ENCODE peak calls at places on chromosomes 6 and 20, in six cellular contexts. V, I, Y, X, T and K are unnamed samples.
A peak's percentile ranks its signal among the peaks of the same experiment; 100 is the strongest.

GRCh38 chr20:58048096-58048702 is 180.3 kb downstream of the ANKRD60 start:
- DNase-seq in V (peak; percentile 58), I (no peak), Y (no peak), X (peak; percentile 68), T (peak; percentile 18), K (no peak)

GRCh38 chr6:165889636-165890403 is 226.8 kb upstream of the PDE10A start:
- DNase-seq in V (peak; percentile 21), I (no peak), Y (no peak), X (peak; percentile 60), T (peak; percentile 58), K (no peak)

GRCh38 chr20:34536798-34537394 is 20.7 kb downstream of the DYNLRB1 start:
- DNase-seq in V (no peak), I (peak; percentile 83), Y (peak; percentile 73), X (peak; percentile 60), T (peak; percentile 21), K (no peak)

GRCh38 chr20:15814903-15815302 is 758.3 kb downstream of the KIF16B start:
- DNase-seq in V (peak; percentile 25), I (no peak), Y (no peak), X (no peak), T (peak; percentile 31), K (peak; percentile 32)

GRCh38 chr6:27295301-27296079 is 16.6 kb downstream of the POM121L2 start:
- DNase-seq in V (peak; percentile 76), I (no peak), Y (no peak), X (peak; percentile 51), T (peak; percentile 91), K (no peak)

GRCh38 chr20:6583134-6583738 is 184.2 kb upstream of the BMP2 start:
- DNase-seq in V (peak; percentile 49), I (peak; percentile 61), Y (peak; percentile 48), X (peak; percentile 26), T (peak; percentile 63), K (no peak)

GRCh38 chr6:144064831-144065668 is 30.3 kb downstream of the SF3B5 start:
- DNase-seq in V (peak; percentile 1), I (no peak), Y (no peak), X (no peak), T (no peak), K (no peak)

GRCh38 chr20:8940311-8940710 is 128.6 kb upstream of the PLCB4 start:
- DNase-seq in V (peak; percentile 44), I (no peak), Y (no peak), X (no peak), T (no peak), K (no peak)

GRCh38 chr20:16107172-16107870 is 465.9 kb downstream of the KIF16B start:
- DNase-seq in V (no peak), I (no peak), Y (no peak), X (peak; percentile 79), T (no peak), K (no peak)

GRCh38 chr20:1383621-1384404 is 9.0 kb downstream of the FKBP1A start:
- DNase-seq in V (no peak), I (no peak), Y (no peak), X (no peak), T (no peak), K (no peak)

GRCh38 chr6:161001421-161001820 is 9.9 kb downstream of the MAP3K4 start:
- DNase-seq in V (no peak), I (no peak), Y (no peak), X (no peak), T (no peak), K (no peak)

GRCh38 chr6:38678178-38678760 is 24.7 kb downstream of the GLO1 start:
- DNase-seq in V (no peak), I (no peak), Y (no peak), X (no peak), T (no peak), K (no peak)
- H3K36me3 ChIP-seq in V (no peaks in the 10 kb centered on the region), I (peaks cover 63% of the 10 kb centered on the region), Y (peaks cover 83% of the 10 kb centered on the region), X (peaks cover 67% of the 10 kb centered on the region), T (peaks cover 43% of the 10 kb centered on the region), K (peaks cover 7% of the 10 kb centered on the region)

GRCh38 chr20:31543966-31544598 is 29.8 kb downstream of the HM13 start:
- DNase-seq in V (peak; percentile 97), I (no peak), Y (no peak), X (peak; percentile 29), T (peak; percentile 89), K (peak; percentile 98)
- H3K4me3 ChIP-seq in V (no peak overlapping the region), I (no peak overlapping the region), Y (no peak overlapping the region), X (no peak overlapping the region), T (no peak overlapping the region), K (no peak overlapping the region)

GRCh38 chr20:62126141-62126540 is 3.9 kb downstream of the LSM14B start:
- DNase-seq in V (no peak), I (peak; percentile 51), Y (no peak), X (no peak), T (no peak), K (no peak)
- H3K36me3 ChIP-seq in V (peaks cover 25% of the 10 kb centered on the region), I (peaks cover 68% of the 10 kb centered on the region), Y (peaks cover 70% of the 10 kb centered on the region), X (peaks cover 68% of the 10 kb centered on the region), T (peaks cover 59% of the 10 kb centered on the region), K (peaks cover 41% of the 10 kb centered on the region)

DNA sequence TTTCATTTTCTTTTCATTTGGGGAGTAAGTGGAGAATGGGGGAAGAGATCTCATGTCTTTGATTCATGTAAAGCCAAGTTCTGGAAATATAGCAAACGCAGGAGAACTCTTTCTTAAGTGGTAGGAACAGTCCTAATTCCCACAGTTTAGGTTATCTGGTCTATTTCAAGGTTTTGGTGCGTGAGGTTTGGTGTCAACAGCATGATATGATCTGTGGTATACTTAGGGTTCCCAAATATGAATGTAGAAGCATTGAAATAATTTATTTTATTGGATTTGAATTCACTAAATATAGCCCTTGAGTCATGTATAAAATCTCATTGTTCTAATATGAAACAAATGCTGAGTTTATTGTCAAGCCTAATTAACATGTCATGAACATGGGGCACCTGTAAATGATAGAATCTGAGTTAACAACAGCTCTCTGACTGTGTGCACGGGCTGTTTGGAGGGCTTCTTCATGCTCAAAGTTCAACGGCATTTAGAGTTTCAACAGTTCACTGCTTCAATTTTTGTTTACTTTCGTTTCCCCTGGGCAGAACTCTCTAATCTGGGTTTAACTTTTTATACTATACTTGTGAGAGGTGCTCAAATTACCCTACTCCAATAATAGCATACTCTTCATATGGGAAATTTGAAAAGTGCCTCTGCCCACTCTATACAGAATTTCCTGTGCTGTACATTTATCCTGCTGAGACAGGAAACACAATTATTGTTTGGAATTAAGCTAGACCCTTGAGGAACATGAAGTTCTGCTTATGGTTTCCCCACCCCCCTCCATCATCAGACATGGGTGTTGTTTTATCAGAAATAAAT is 236.3 kb upstream of the ZNF217 start:
- DNase-seq in V (peak; percentile 12), I (no peak), Y (no peak), X (no peak), T (peak; percentile 46), K (peak; percentile 84)
- H3K4me3 ChIP-seq in V (peak overlapping the region; percentile 47), I (peak overlapping the region; percentile 37), Y (peak overlapping the region; percentile 46), X (no peak overlapping the region), T (peak overlapping the region; percentile 6), K (peak overlapping the region; percentile 20)

GRCh38 chr6:6566766-6567165 is 21.8 kb upstream of the LY86 start:
- DNase-seq in V (no peak), I (no peak), Y (no peak), X (no peak), T (no peak), K (no peak)
- H3K36me3 ChIP-seq in V (no peaks in the 10 kb centered on the region), I (no peaks in the 10 kb centered on the region), Y (no peaks in the 10 kb centered on the region), X (no peaks in the 10 kb centered on the region), T (no peaks in the 10 kb centered on the region), K (no peaks in the 10 kb centered on the region)

DNA sequence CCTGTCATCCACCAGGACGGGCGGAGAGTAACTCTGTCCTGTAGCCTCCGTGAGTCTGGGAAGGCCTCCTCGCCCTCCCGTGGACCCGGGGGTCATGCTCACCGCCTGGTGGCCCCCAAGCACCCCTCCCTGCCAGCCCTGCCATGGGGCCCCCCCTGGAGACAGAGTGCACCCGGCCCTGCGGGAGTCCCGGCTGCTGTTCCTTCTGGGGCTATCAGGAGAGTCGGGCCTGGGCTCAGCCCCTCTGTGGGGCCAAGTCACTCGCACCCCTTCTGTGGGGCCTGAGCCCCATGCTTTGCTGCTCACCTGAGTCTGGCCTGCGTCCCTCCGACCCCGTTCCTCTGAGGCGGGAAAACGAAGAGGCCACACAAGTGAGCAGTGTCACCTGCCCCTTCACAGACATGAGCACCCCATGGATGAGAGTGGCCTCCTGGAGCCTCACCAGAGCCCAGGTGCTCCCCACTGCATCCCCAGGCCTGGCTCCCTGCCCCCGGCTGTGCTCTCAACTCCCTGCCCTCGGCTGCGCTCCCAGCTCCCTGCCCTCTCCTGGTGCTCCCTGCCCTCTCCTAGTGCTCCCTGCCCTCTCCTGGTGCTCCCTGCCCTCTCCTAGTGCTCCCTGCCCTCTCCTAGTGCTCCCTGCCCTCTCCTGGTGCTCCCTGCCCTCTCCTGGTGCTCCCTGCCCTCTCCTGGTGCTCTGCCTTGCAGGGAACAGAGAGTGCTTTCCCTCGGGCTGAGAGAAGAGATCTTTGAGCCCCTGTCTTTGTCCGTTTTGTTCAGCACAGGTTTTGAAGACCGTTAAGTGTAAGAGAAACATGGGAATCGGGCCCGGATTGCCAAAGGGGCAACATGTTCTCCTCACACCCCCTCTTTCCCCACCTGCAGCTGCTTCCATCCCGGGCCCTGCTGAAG is 4.7 kb upstream of the CHRNA4 start:
- DNase-seq in V (no peak), I (peak; percentile 52), Y (no peak), X (no peak), T (no peak), K (no peak)
- H3K4me3 ChIP-seq in V (no peak overlapping the region), I (no peak overlapping the region), Y (no peak overlapping the region), X (no peak overlapping the region), T (no peak overlapping the region), K (no peak overlapping the region)